ENCODE peak calls at places on chromosome 18, in nine cellular contexts. S is GM23338, N is H1, C is stomach, W is SK-N-SH, Y is sigmoid colon, M is transverse colon, O is HCT116, X is esophagus muscularis mucosa. E is an unnamed sample.

GRCh38 chr18:78913395-78913794 is 66.2 kb upstream of the SALL3 start:
- DNase-seq in S (no peak), N (no peak), C (no peak), W (no peak), Y (no peak), M (no peak), O (no peak), X (no peak), E (no peak)

GRCh38 chr18:50297621-50298442 is 10.3 kb upstream of the CXXC1 start:
- DNase-seq in S (peak; percentile 94), N (no peak), C (peak; percentile 81), W (peak; percentile 89), Y (peak; percentile 85), M (peak; percentile 88), O (no peak), X (no peak), E (peak; percentile 94)

GRCh38 chr18:13672657-13673056 is 53.7 kb downstream of the FAM210A start:
- DNase-seq in S (no peak), N (no peak), C (no peak), W (no peak), Y (no peak), M (no peak), O (no peak), X (no peak), E (no peak)

GRCh38 chr18:38790303-38790702 is 1224.7 kb upstream of the CELF4 start:
- DNase-seq in S (peak; percentile 55), N (peak; percentile 7), C (no peak), W (no peak), Y (no peak), M (no peak), O (no peak), X (no peak), E (no peak)

GRCh38 chr18:59905686-59906091 is 5.9 kb downstream of the PMAIP1 start:
- DNase-seq in S (no peak), N (no peak), C (no peak), W (no peak), Y (no peak), M (no peak), O (no peak), X (no peak), E (no peak)

GRCh38 chr18:75421656-75422055 is 5.8 kb downstream of the SMIM21 start:
- DNase-seq in S (no peak), N (no peak), C (no peak), W (no peak), Y (no peak), M (no peak), O (no peak), X (no peak), E (no peak)

GRCh38 chr18:3119401-3120323 is 100.1 kb downstream of the MYOM1 start:
- DNase-seq in S (no peak), N (no peak), C (no peak), W (no peak), Y (no peak), M (peak; percentile 26), O (no peak), X (peak; percentile 19), E (no peak)

GRCh38 chr18:33581816-33582215 is 3.8 kb downstream of the ASXL3 start:
- DNase-seq in S (peak; percentile 29), N (no peak), C (no peak), W (no peak), Y (no peak), M (no peak), O (no peak), X (no peak), E (no peak)

GRCh38 chr18:69495338-69495737 is 94.7 kb downstream of the DOK6 start:
- DNase-seq in S (no peak), N (no peak), C (no peak), W (no peak), Y (no peak), M (no peak), O (no peak), X (no peak), E (no peak)

GRCh38 chr18:76496200-76496890 is 1.3 kb upstream of the ZNF516 start:
- DNase-seq in S (peak; percentile 80), N (no peak), C (peak; percentile 63), W (peak; percentile 67), Y (peak; percentile 90), M (peak; percentile 72), O (no peak), X (no peak), E (peak; percentile 89)

GRCh38 chr18:8982416-8983183 is 119.9 kb upstream of the NDUFV2 start:
- DNase-seq in S (peak; percentile 71), N (no peak), C (peak; percentile 67), W (peak; percentile 61), Y (no peak), M (peak; percentile 30), O (peak; percentile 63), X (no peak), E (no peak)

GRCh38 chr18:33660696-33661310 is 82.8 kb downstream of the ASXL3 start:
- DNase-seq in S (no peak), N (no peak), C (no peak), W (no peak), Y (no peak), M (no peak), O (no peak), X (no peak), E (no peak)

GRCh38 chr18:52442686-52443085 is 102.7 kb downstream of the DCC start:
- DNase-seq in S (no peak), N (no peak), C (no peak), W (no peak), Y (no peak), M (no peak), O (no peak), X (no peak), E (no peak)

GRCh38 chr18:2442006-2442405 is 129.3 kb downstream of the METTL4 start:
- DNase-seq in S (no peak), N (no peak), C (no peak), W (no peak), Y (no peak), M (no peak), O (no peak), X (no peak), E (no peak)

GRCh38 chr18:5294113-5294617 is 1.4 kb downstream of the ZBTB14 start:
- DNase-seq in S (no peak), N (no peak), C (peak; percentile 61), W (peak; percentile 6), Y (peak; percentile 73), M (peak; percentile 73), O (no peak), X (no peak), E (no peak)

GRCh38 chr18:50428531-50429206 is 53.8 kb downstream of the SKA1 start:
- DNase-seq in S (no peak), N (no peak), C (no peak), W (peak; percentile 19), Y (no peak), M (no peak), O (no peak), X (peak; percentile 53), E (no peak)

GRCh38 chr18:52499646-52500045 is 159.6 kb downstream of the DCC start:
- DNase-seq in S (no peak), N (no peak), C (no peak), W (no peak), Y (no peak), M (no peak), O (no peak), X (no peak), E (no peak)

GRCh38 chr18:59639136-59639535 is 58.1 kb downstream of the CCBE1 start:
- DNase-seq in S (no peak), N (no peak), C (no peak), W (no peak), Y (no peak), M (no peak), O (no peak), X (no peak), E (no peak)

GRCh38 chr18:23877371-23877770 is 137.2 kb upstream of the TTC39C start:
- DNase-seq in S (no peak), N (no peak), C (no peak), W (no peak), Y (no peak), M (no peak), O (no peak), X (no peak), E (no peak)
- TF ChIP-seq CTCF in S (no peak), N (no peak), C (no peak), W (no peak), Y (no peak), M (no peak), O (no peak), X (no peak), E (no peak)

DNA sequence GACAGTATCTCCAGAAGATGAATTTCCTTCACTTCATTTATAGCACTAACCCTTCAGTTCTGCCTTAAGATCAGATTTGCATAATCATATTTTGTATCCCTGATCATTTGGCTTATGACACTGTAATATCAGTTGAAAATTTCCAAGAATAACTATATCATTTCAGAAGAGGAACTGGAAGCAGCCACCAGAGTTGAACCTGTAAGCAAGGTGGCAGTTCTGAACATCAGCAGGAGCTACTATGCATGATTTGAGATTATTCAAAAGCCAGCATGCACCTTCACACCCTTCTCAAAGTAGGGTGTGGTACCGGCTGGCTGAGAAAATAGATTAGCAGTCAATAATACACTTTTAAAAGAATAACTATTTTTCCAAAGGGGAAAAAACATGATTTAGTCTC is 328.2 kb downstream of the DLGAP1 start:
- DNase-seq in S (no peak), N (no peak), C (no peak), W (no peak), Y (no peak), M (no peak), O (no peak), X (no peak), E (no peak)
- TF ChIP-seq POLR2AphosphoS5 in S (no peak), N (no peak), C (no peak), W (no peak), Y (no peak), M (no peak), O (no peak), X (no peak), E (no peak)

DNA sequence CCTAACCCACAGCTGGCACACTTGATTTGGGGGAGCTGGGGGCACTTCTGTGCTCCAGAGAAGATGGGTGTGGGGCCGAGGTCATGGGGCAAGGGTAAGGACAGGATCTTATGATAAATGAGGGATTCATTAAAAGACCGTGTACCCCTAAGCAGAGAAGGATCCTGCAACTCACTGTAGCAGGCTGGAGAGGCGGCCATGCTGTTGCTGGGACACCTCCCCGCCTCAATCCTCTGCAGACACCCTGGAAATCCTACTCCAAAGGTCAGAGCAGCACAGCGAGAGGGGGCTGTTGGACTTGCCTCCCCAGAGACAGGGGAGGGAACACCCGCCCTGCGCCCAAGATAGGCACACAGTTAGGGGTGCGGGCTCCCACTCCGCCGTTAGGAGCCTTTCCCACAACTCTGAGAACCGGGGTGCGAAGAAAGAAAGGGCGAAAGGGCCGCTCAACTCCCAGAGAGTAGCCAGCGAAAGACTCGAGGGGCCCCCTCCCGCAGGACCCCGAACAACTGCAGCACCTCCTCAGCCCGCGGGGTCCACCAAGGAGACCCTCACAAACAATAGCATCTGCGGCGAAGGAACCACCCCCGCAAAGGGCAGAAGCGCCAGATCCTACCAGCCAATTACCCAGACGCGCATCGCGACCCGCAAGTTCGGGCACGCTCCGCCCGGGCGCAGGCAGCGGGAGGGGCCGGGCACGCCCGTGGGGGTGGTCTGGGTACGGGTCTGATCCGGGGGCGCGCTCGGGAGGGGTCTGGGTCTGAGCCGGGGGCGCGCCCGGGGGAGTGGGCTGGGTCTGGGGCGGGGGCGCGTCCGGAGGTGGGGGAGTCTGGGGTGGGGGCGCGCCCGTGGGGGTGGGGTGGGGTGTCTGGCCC is 1.3 kb downstream of the PARD6G start:
- DNase-seq in S (peak; percentile 77), N (no peak), C (no peak), W (peak; percentile 92), Y (no peak), M (no peak), O (no peak), X (no peak), E (no peak)
- TF ChIP-seq CTCF in S (no peak), N (no peak), C (no peak), W (no peak), Y (no peak), M (no peak), O (no peak), X (no peak), E (no peak)

GRCh38 chr18:61785588-61785987 is 107.2 kb downstream of the RNF152 start:
- DNase-seq in S (no peak), N (no peak), C (no peak), W (no peak), Y (no peak), M (no peak), O (no peak), X (no peak), E (no peak)
- TF ChIP-seq POLR2AphosphoS5 in S (no peak), N (no peak), C (no peak), W (no peak), Y (no peak), M (no peak), O (no peak), X (no peak), E (no peak)

E was measured in spleen.